ENCODE peak calls at places on chromosomes 13 and 19, in eight cellular contexts. One of them, this sample, is unnamed.

GRCh38 chr13:32415019-32415418 is 12.9 kb downstream of the N4BP2L1 start:
- DNase-seq in suprapubic skin: no peak
- DNase-seq in GM12865: peak
- DNase-seq in naive thymus-derived CD8-positive, alpha-beta T cell: no peak
- DNase-seq in cardiac muscle cell: no peak
- DNase-seq in left ventricle myocardium superior: no peak
- DNase-seq in AML-193: peak
- DNase-seq in pancreas: no peak
- DNase-seq in this sample: no peak

GRCh38 chr13:93460005-93460404 is 233.4 kb downstream of the GPC6 start:
- DNase-seq in suprapubic skin: no peak
- DNase-seq in GM12865: no peak
- DNase-seq in naive thymus-derived CD8-positive, alpha-beta T cell: no peak
- DNase-seq in cardiac muscle cell: no peak
- DNase-seq in left ventricle myocardium superior: no peak
- DNase-seq in AML-193: no peak
- DNase-seq in pancreas: no peak
- DNase-seq in this sample: no peak

GRCh38 chr19:17246681-17247425 is 1.1 kb upstream of the NR2F6 start:
- DNase-seq in suprapubic skin: no peak
- DNase-seq in GM12865: no peak
- DNase-seq in naive thymus-derived CD8-positive, alpha-beta T cell: no peak
- DNase-seq in cardiac muscle cell: no peak
- DNase-seq in left ventricle myocardium superior: peak
- DNase-seq in AML-193: no peak
- DNase-seq in pancreas: peak
- DNase-seq in this sample: no peak

GRCh38 chr13:99275093-99275469 is 16.9 kb upstream of the GPR18 start:
- DNase-seq in suprapubic skin: no peak
- DNase-seq in GM12865: peak
- DNase-seq in naive thymus-derived CD8-positive, alpha-beta T cell: no peak
- DNase-seq in cardiac muscle cell: no peak
- DNase-seq in left ventricle myocardium superior: no peak
- DNase-seq in AML-193: no peak
- DNase-seq in pancreas: no peak
- DNase-seq in this sample: peak

GRCh38 chr13:100495455-100495854 is 93.1 kb downstream of the GGACT start:
- DNase-seq in suprapubic skin: no peak
- DNase-seq in GM12865: no peak
- DNase-seq in naive thymus-derived CD8-positive, alpha-beta T cell: no peak
- DNase-seq in cardiac muscle cell: no peak
- DNase-seq in left ventricle myocardium superior: no peak
- DNase-seq in AML-193: no peak
- DNase-seq in pancreas: no peak
- DNase-seq in this sample: no peak

GRCh38 chr13:46896346-46897138 is at the start of gene HTR2A:
- DNase-seq in suprapubic skin: no peak
- DNase-seq in GM12865: peak
- DNase-seq in naive thymus-derived CD8-positive, alpha-beta T cell: no peak
- DNase-seq in cardiac muscle cell: peak
- DNase-seq in left ventricle myocardium superior: peak
- DNase-seq in AML-193: peak
- DNase-seq in pancreas: no peak
- DNase-seq in this sample: no peak

GRCh38 chr13:114088234-114088633 is 44.2 kb downstream of the RASA3 start:
- DNase-seq in suprapubic skin: no peak
- DNase-seq in GM12865: no peak
- DNase-seq in naive thymus-derived CD8-positive, alpha-beta T cell: no peak
- DNase-seq in cardiac muscle cell: no peak
- DNase-seq in left ventricle myocardium superior: no peak
- DNase-seq in AML-193: no peak
- DNase-seq in pancreas: no peak
- DNase-seq in this sample: no peak

GRCh38 chr19:3443840-3444694 is 36.3 kb downstream of the SMIM24 start:
- DNase-seq in suprapubic skin: no peak
- DNase-seq in GM12865: no peak
- DNase-seq in naive thymus-derived CD8-positive, alpha-beta T cell: no peak
- DNase-seq in cardiac muscle cell: peak
- DNase-seq in left ventricle myocardium superior: peak
- DNase-seq in AML-193: no peak
- DNase-seq in pancreas: no peak
- DNase-seq in this sample: no peak

GRCh38 chr13:94254737-94255136 is 224.7 kb downstream of the DCT start:
- DNase-seq in suprapubic skin: no peak
- DNase-seq in GM12865: no peak
- DNase-seq in naive thymus-derived CD8-positive, alpha-beta T cell: no peak
- DNase-seq in cardiac muscle cell: no peak
- DNase-seq in left ventricle myocardium superior: no peak
- DNase-seq in AML-193: no peak
- DNase-seq in pancreas: no peak
- DNase-seq in this sample: no peak

GRCh38 chr19:45275370-45275971 is 24.4 kb downstream of the MARK4 start:
- DNase-seq in suprapubic skin: no peak
- DNase-seq in GM12865: no peak
- DNase-seq in naive thymus-derived CD8-positive, alpha-beta T cell: no peak
- DNase-seq in cardiac muscle cell: no peak
- DNase-seq in left ventricle myocardium superior: no peak
- DNase-seq in AML-193: no peak
- DNase-seq in pancreas: no peak
- DNase-seq in this sample: no peak

GRCh38 chr13:82976499-82976898 is 905.8 kb downstream of the SLITRK1 start:
- DNase-seq in suprapubic skin: no peak
- DNase-seq in GM12865: no peak
- DNase-seq in naive thymus-derived CD8-positive, alpha-beta T cell: no peak
- DNase-seq in cardiac muscle cell: no peak
- DNase-seq in left ventricle myocardium superior: no peak
- DNase-seq in AML-193: peak
- DNase-seq in pancreas: no peak
- DNase-seq in this sample: no peak

GRCh38 chr13:38866649-38867048 is 124.0 kb downstream of the STOML3 start:
- DNase-seq in suprapubic skin: no peak
- DNase-seq in GM12865: no peak
- DNase-seq in naive thymus-derived CD8-positive, alpha-beta T cell: no peak
- DNase-seq in cardiac muscle cell: no peak
- DNase-seq in left ventricle myocardium superior: no peak
- DNase-seq in AML-193: no peak
- DNase-seq in pancreas: no peak
- DNase-seq in this sample: no peak

GRCh38 chr13:39159393-39159792 is 121.1 kb downstream of the NHLRC3 start:
- DNase-seq in suprapubic skin: no peak
- DNase-seq in GM12865: no peak
- DNase-seq in naive thymus-derived CD8-positive, alpha-beta T cell: no peak
- DNase-seq in cardiac muscle cell: no peak
- DNase-seq in left ventricle myocardium superior: no peak
- DNase-seq in AML-193: no peak
- DNase-seq in pancreas: no peak
- DNase-seq in this sample: no peak

GRCh38 chr19:5104871-5105351 is 136.0 kb downstream of the KDM4B start:
- DNase-seq in suprapubic skin: no peak
- DNase-seq in GM12865: no peak
- DNase-seq in naive thymus-derived CD8-positive, alpha-beta T cell: no peak
- DNase-seq in cardiac muscle cell: no peak
- DNase-seq in left ventricle myocardium superior: no peak
- DNase-seq in AML-193: no peak
- DNase-seq in pancreas: peak
- DNase-seq in this sample: no peak

This sample was measured in MM.1S.